ENCODE peak calls at places on chromosomes 7 and 10, in six cellular contexts. T is adrenal gland; B is endothelial cell; F is psoas muscle; N is pancreas; W is stimulated activated CD8-positive, alpha-beta memory T cell treated with anti-CD3 and anti-CD28 coated beads, Interleukin-4, amount 100 ng/mL, for 24 hours. O is an unnamed sample.

GRCh38 chr7:74153736-74154135 is 20.4 kb upstream of the EIF4H start:
- DNase-seq in T (no peak), B (no peak), F (no peak), N (no peak), W (no peak), O (no peak)

GRCh38 chr7:113793171-113793570 is 125.6 kb downstream of the PPP1R3A start:
- DNase-seq in T (no peak), B (no peak), F (no peak), N (no peak), W (no peak), O (no peak)

GRCh38 chr10:35007858-35008301 is 82.3 kb downstream of the CUL2 start:
- DNase-seq in T (no peak), B (no peak), F (no peak), N (no peak), W (no peak), O (no peak)

GRCh38 chr7:112160130-112160770 is 45.9 kb downstream of the DOCK4 start:
- DNase-seq in T (no peak), B (no peak), F (no peak), N (no peak), W (no peak), O (no peak)

GRCh38 chr10:110336111-110336721 is 31.5 kb upstream of the SMNDC1 start:
- DNase-seq in T (peak; percentile 52), B (no peak), F (no peak), N (no peak), W (no peak), O (peak; percentile 19)

GRCh38 chr7:155343661-155344121 is 46.0 kb downstream of the INSIG1 start:
- DNase-seq in T (no peak), B (no peak), F (peak; percentile 26), N (no peak), W (no peak), O (no peak)

GRCh38 chr7:24718977-24719491 is 38.2 kb downstream of the GSDME start:
- DNase-seq in T (no peak), B (no peak), F (no peak), N (no peak), W (no peak), O (no peak)

GRCh38 chr10:11017575-11018425 is at the start of gene CELF2:
- DNase-seq in T (peak; percentile 29), B (peak; percentile 79), F (peak; percentile 91), N (peak; percentile 66), W (peak; percentile 24), O (peak; percentile 34)

GRCh38 chr10:110398419-110399162 is 93.9 kb upstream of the SMNDC1 start:
- DNase-seq in T (peak; percentile 92), B (no peak), F (no peak), N (peak; percentile 59), W (no peak), O (no peak)

GRCh38 chr7:141053626-141054025 is 20.2 kb upstream of the TMEM178B start:
- DNase-seq in T (no peak), B (no peak), F (no peak), N (no peak), W (peak; percentile 21), O (no peak)

GRCh38 chr7:142001163-142001874 is 5.6 kb downstream of the MGAM start:
- DNase-seq in T (no peak), B (no peak), F (no peak), N (no peak), W (no peak), O (no peak)

GRCh38 chr10:34183397-34183796 is 631.7 kb downstream of the PARD3 start:
- DNase-seq in T (no peak), B (no peak), F (no peak), N (no peak), W (no peak), O (no peak)

GRCh38 chr10:124827474-124827873 is 25.9 kb downstream of the ABRAXAS2 start:
- DNase-seq in T (peak; percentile 32), B (no peak), F (no peak), N (no peak), W (no peak), O (peak; percentile 17)

GRCh38 chr10:126153686-126154628 is 234.3 kb downstream of the ADAM12 start:
- DNase-seq in T (no peak), B (no peak), F (no peak), N (no peak), W (no peak), O (no peak)

GRCh38 chr7:41567350-41568114 is 135.4 kb downstream of the INHBA start:
- DNase-seq in T (no peak), B (no peak), F (no peak), N (no peak), W (no peak), O (no peak)

GRCh38 chr10:74373059-74373458 is 222.0 kb downstream of the ADK start:
- DNase-seq in T (no peak), B (no peak), F (no peak), N (no peak), W (no peak), O (no peak)

GRCh38 chr10:88897019-88897853 is 17.2 kb downstream of the STAMBPL1 start:
- DNase-seq in T (no peak), B (no peak), F (no peak), N (no peak), W (no peak), O (peak; percentile 56)

GRCh38 chr10:125087191-125087896 is 73.0 kb downstream of the CTBP2 start:
- DNase-seq in T (no peak), B (no peak), F (peak; percentile 38), N (no peak), W (no peak), O (no peak)

GRCh38 chr10:6299743-6300105 is 97.0 kb downstream of the PFKFB3 start:
- DNase-seq in T (no peak), B (no peak), F (no peak), N (no peak), W (no peak), O (no peak)

GRCh38 chr10:28566458-28566857 is 33.5 kb downstream of the WAC start:
- DNase-seq in T (no peak), B (no peak), F (no peak), N (no peak), W (no peak), O (no peak)

GRCh38 chr10:34254596-34254995 is 560.5 kb downstream of the PARD3 start:
- DNase-seq in T (no peak), B (no peak), F (no peak), N (no peak), W (no peak), O (no peak)

GRCh38 chr7:137245890-137246289 is 97.6 kb downstream of the PTN start:
- DNase-seq in T (no peak), B (no peak), F (no peak), N (no peak), W (no peak), O (no peak)

GRCh38 chr10:86654411-86655172 is at the start of gene OPN4:
- DNase-seq in T (peak; percentile 80), B (no peak), F (no peak), N (no peak), W (no peak), O (no peak)